ENCODE peak calls at places on chromosomes 13 and 19, in four cellular contexts. Z is stromal cell of bone marrow, I is HFFc6, H is GDM1. C is an unnamed sample.

GRCh38 chr19:43674630-43674982 is 4.6 kb upstream of the PLAUR start:
- DNase-seq in Z (no peak), I (no peak), H (no peak), C (peak; percentile 34)

GRCh38 chr13:41029629-41030028 is 10.5 kb upstream of the ELF1 start:
- DNase-seq in Z (no peak), I (no peak), H (peak; percentile 42), C (no peak)

GRCh38 chr19:14517446-14517839 is 754 bp downstream of the DNAJB1 start:
- DNase-seq in Z (no peak), I (no peak), H (no peak), C (no peak)

GRCh38 chr13:97194473-97194872 is 27.7 kb upstream of the MBNL2 start:
- DNase-seq in Z (no peak), I (peak; percentile 55), H (no peak), C (no peak)

GRCh38 chr13:34654682-34655081 is 287.4 kb upstream of the NBEA start:
- DNase-seq in Z (no peak), I (no peak), H (no peak), C (no peak)

GRCh38 chr19:12772323-12772722 is 3.0 kb downstream of the HOOK2 start:
- DNase-seq in Z (no peak), I (no peak), H (no peak), C (no peak)

GRCh38 chr13:96179309-96179708 is 89.4 kb downstream of the HS6ST3 start:
- DNase-seq in Z (no peak), I (no peak), H (no peak), C (no peak)

GRCh38 chr13:71672527-71672926 is 194.5 kb downstream of the DACH1 start:
- DNase-seq in Z (no peak), I (no peak), H (no peak), C (no peak)

GRCh38 chr19:5891938-5892771 is 11.4 kb downstream of the NDUFA11 start:
- DNase-seq in Z (peak; percentile 6), I (no peak), H (no peak), C (no peak)

GRCh38 chr19:19259741-19260140 is 13.4 kb downstream of the TM6SF2 start:
- DNase-seq in Z (no peak), I (no peak), H (no peak), C (peak; percentile 55)

GRCh38 chr19:18443406-18443805 is 5.5 kb upstream of the ISYNA1 start:
- DNase-seq in Z (no peak), I (no peak), H (no peak), C (no peak)

GRCh38 chr19:16594681-16595091 is 22.5 kb upstream of the SLC35E1 start:
- DNase-seq in Z (no peak), I (no peak), H (no peak), C (peak; percentile 34)

GRCh38 chr19:34676697-34677385 is at the start of gene SCGB2B2:
- DNase-seq in Z (no peak), I (no peak), H (no peak), C (peak; percentile 90)

GRCh38 chr13:73429691-73430090 is 370.9 kb downstream of the KLF5 start:
- DNase-seq in Z (no peak), I (peak; percentile 28), H (no peak), C (no peak)

GRCh38 chr19:44951179-44952159 is 3.7 kb upstream of the CLPTM1 start:
- DNase-seq in Z (peak; percentile 62), I (peak; percentile 70), H (peak; percentile 46), C (peak; percentile 79)